ENCODE peak calls at places on chromosomes 1 and 21, in five cellular contexts. One of them, this sample, is unnamed.

GRCh38 chr21:36330904-36331303 is 10.9 kb downstream of the MORC3 start:
- DNase-seq in mammary epithelial cell: peak
- DNase-seq in aorta: no peak
- DNase-seq in transverse colon: peak
- DNase-seq in HCT116: peak
- DNase-seq in this sample: peak

GRCh38 chr1:218164111-218164929 is 120.8 kb upstream of the RRP15 start:
- DNase-seq in mammary epithelial cell: peak
- DNase-seq in aorta: peak
- DNase-seq in transverse colon: peak
- DNase-seq in HCT116: no peak
- DNase-seq in this sample: peak

GRCh38 chr1:207097871-207098324 is 6.1 kb upstream of the C4BPA start:
- DNase-seq in mammary epithelial cell: peak
- DNase-seq in aorta: no peak
- DNase-seq in transverse colon: no peak
- DNase-seq in HCT116: no peak
- DNase-seq in this sample: no peak

GRCh38 chr1:1308756-1309524 is 543 bp downstream of the PUSL1 start:
- DNase-seq in mammary epithelial cell: peak
- DNase-seq in aorta: peak
- DNase-seq in transverse colon: peak
- DNase-seq in HCT116: no peak
- DNase-seq in this sample: no peak

GRCh38 chr1:76951185-76951584 is 83.9 kb downstream of the ST6GALNAC5 start:
- DNase-seq in mammary epithelial cell: no peak
- DNase-seq in aorta: no peak
- DNase-seq in transverse colon: no peak
- DNase-seq in HCT116: no peak
- DNase-seq in this sample: peak

GRCh38 chr1:35717911-35718476 is 690 bp downstream of the C1orf216 start:
- DNase-seq in mammary epithelial cell: peak
- DNase-seq in aorta: peak
- DNase-seq in transverse colon: peak
- DNase-seq in HCT116: peak
- DNase-seq in this sample: peak

GRCh38 chr1:221961532-221962292 is 219.8 kb upstream of the DUSP10 start:
- DNase-seq in mammary epithelial cell: peak
- DNase-seq in aorta: no peak
- DNase-seq in transverse colon: no peak
- DNase-seq in HCT116: peak
- DNase-seq in this sample: peak

GRCh38 chr1:225451340-225451739 is 23.5 kb upstream of the LBR start:
- DNase-seq in mammary epithelial cell: peak
- DNase-seq in aorta: no peak
- DNase-seq in transverse colon: peak
- DNase-seq in HCT116: no peak
- DNase-seq in this sample: no peak

GRCh38 chr1:90557706-90558105 is 159.4 kb downstream of the BARHL2 start:
- DNase-seq in mammary epithelial cell: no peak
- DNase-seq in aorta: no peak
- DNase-seq in transverse colon: no peak
- DNase-seq in HCT116: no peak
- DNase-seq in this sample: no peak

GRCh38 chr21:40901690-40902089 is 54.7 kb upstream of the DSCAM start:
- DNase-seq in mammary epithelial cell: no peak
- DNase-seq in aorta: no peak
- DNase-seq in transverse colon: no peak
- DNase-seq in HCT116: no peak
- DNase-seq in this sample: no peak

GRCh38 chr21:45387506-45387905 is 17.5 kb upstream of the COL18A1 start:
- DNase-seq in mammary epithelial cell: no peak
- DNase-seq in aorta: peak
- DNase-seq in transverse colon: no peak
- DNase-seq in HCT116: no peak
- DNase-seq in this sample: no peak

GRCh38 chr1:79090985-79091384 is 84.5 kb upstream of the ADGRL4 start:
- DNase-seq in mammary epithelial cell: peak
- DNase-seq in aorta: no peak
- DNase-seq in transverse colon: no peak
- DNase-seq in HCT116: no peak
- DNase-seq in this sample: no peak

GRCh38 chr1:236416165-236416564 is 22.1 kb downstream of the EDARADD start:
- DNase-seq in mammary epithelial cell: no peak
- DNase-seq in aorta: no peak
- DNase-seq in transverse colon: no peak
- DNase-seq in HCT116: no peak
- DNase-seq in this sample: no peak

GRCh38 chr1:228275154-228275434 is 67.2 kb downstream of the OBSCN start:
- DNase-seq in mammary epithelial cell: no peak
- DNase-seq in aorta: no peak
- DNase-seq in transverse colon: no peak
- DNase-seq in HCT116: no peak
- DNase-seq in this sample: no peak

GRCh38 chr1:223276029-223276428 is 87.9 kb downstream of the SUSD4 start:
- DNase-seq in mammary epithelial cell: no peak
- DNase-seq in aorta: no peak
- DNase-seq in transverse colon: no peak
- DNase-seq in HCT116: no peak
- DNase-seq in this sample: no peak

GRCh38 chr21:38984982-38985422 is 179.3 kb downstream of the ETS2 start:
- DNase-seq in mammary epithelial cell: peak
- DNase-seq in aorta: peak
- DNase-seq in transverse colon: no peak
- DNase-seq in HCT116: no peak
- DNase-seq in this sample: peak

GRCh38 chr1:218486108-218486507 is 141.0 kb downstream of the TGFB2 start:
- DNase-seq in mammary epithelial cell: no peak
- DNase-seq in aorta: no peak
- DNase-seq in transverse colon: no peak
- DNase-seq in HCT116: no peak
- DNase-seq in this sample: no peak

GRCh38 chr1:214184992-214185391 is 96.0 kb upstream of the SMYD2 start:
- DNase-seq in mammary epithelial cell: no peak
- DNase-seq in aorta: no peak
- DNase-seq in transverse colon: no peak
- DNase-seq in HCT116: no peak
- DNase-seq in this sample: no peak

GRCh38 chr1:21457654-21458053 is 17.7 kb downstream of the NBPF3 start:
- DNase-seq in mammary epithelial cell: no peak
- DNase-seq in aorta: no peak
- DNase-seq in transverse colon: no peak
- DNase-seq in HCT116: no peak
- DNase-seq in this sample: no peak

GRCh38 chr1:99662581-99663208 is 16.8 kb downstream of the PALMD start:
- DNase-seq in mammary epithelial cell: peak
- DNase-seq in aorta: peak
- DNase-seq in transverse colon: peak
- DNase-seq in HCT116: no peak
- DNase-seq in this sample: no peak

GRCh38 chr1:47507140-47507539 is 69.3 kb downstream of the FOXD2 start:
- DNase-seq in mammary epithelial cell: no peak
- DNase-seq in aorta: no peak
- DNase-seq in transverse colon: no peak
- DNase-seq in HCT116: no peak
- DNase-seq in this sample: no peak

GRCh38 chr1:9107156-9107555 is 21.7 kb downstream of the GPR157 start:
- DNase-seq in mammary epithelial cell: no peak
- DNase-seq in aorta: peak
- DNase-seq in transverse colon: no peak
- DNase-seq in HCT116: no peak
- DNase-seq in this sample: no peak
- H3K4me3 ChIP-seq in mammary epithelial cell: no peak
- H3K4me3 ChIP-seq in aorta: no peak
- H3K4me3 ChIP-seq in transverse colon: no peak
- H3K4me3 ChIP-seq in HCT116: no peak
- H3K4me3 ChIP-seq in this sample: no peak

DNA sequence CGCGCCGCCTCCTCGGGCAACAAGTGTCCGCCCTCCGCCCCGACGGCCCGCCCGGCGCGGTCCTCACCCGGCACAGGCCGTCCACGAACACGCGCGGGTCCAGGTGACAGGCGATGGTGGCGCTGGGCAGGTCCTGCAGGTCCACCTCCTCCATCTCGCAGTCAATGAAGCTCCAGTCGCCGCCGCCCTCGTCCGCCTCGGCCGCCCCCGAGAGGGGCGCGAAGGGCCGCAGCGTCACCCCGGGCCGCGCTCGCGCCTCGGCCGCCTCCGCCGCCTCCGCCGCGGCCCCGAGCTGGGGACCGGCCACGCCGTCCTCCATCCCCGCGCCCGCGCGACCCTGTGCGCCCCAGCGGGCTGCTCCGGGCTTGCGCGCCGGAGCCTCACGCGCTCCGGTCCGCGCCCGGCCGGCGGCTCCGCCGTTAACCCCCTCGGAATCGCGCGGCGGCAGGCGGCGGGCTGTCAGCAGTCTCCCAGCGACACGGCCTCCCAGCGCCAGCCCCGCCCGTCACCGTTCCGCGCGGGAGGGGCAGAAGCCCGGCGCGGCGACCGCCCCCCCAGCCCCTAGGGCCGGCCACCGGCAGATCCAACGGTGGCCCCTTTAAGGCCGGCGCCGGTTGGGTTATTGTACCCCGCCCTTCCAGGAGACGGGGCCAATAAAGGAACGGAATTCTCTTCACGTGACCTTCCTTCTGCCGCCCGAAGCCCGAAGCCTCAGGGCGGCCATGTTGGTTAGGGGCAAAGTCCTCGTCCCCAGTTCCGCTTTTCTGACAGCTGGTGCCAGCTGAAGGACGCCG is at the start of gene RCAN1:
- DNase-seq in mammary epithelial cell: peak
- DNase-seq in aorta: peak
- DNase-seq in transverse colon: peak
- DNase-seq in HCT116: peak
- DNase-seq in this sample: peak
- H3K27ac ChIP-seq in mammary epithelial cell: peak
- H3K27ac ChIP-seq in aorta: peak
- H3K27ac ChIP-seq in transverse colon: peak
- H3K27ac ChIP-seq in HCT116: peak
- H3K27ac ChIP-seq in this sample: peak

DNA sequence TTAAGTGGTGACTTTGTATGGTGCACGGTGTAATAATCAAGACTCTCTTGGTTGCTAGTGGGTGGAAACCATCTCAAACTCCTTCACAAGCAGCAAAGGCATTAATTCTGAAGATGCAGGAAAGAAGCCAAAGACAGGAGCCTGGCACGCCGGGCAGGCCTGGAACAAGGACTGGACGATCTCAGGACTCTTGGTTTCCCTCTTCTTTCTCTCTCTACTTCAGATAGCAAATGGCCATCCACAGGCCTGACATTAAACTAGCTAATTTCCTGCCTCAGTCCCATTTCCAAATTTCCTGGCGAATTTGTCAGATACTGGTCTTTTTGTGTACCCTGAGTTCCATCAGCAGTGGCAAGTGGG is 28.2 kb downstream of the STYXL2 start:
- DNase-seq in mammary epithelial cell: no peak
- DNase-seq in aorta: no peak
- DNase-seq in transverse colon: no peak
- DNase-seq in HCT116: no peak
- DNase-seq in this sample: no peak
- H3K4me3 ChIP-seq in mammary epithelial cell: no peak
- H3K4me3 ChIP-seq in aorta: no peak
- H3K4me3 ChIP-seq in transverse colon: no peak
- H3K4me3 ChIP-seq in HCT116: no peak
- H3K4me3 ChIP-seq in this sample: no peak

DNA sequence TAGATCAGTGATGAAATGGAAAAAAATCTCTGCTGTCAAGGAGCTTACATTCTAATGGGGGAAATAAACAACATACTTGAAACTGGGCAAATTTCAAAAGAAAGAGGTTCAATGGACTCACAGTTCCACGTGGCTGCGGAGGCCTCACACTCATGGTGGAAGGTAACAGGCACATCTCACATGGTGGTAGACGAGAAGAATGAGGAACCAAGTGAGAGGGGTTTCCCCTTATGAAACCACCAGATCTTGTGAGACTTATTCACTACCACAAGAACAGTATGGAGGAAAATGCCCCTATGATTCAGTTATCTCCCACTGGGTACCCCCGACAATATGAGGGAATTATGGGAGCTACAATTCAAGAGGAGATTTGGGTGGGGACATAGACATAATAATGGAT is 226.4 kb downstream of the ZP4 start:
- DNase-seq in mammary epithelial cell: no peak
- DNase-seq in aorta: no peak
- DNase-seq in transverse colon: no peak
- DNase-seq in HCT116: no peak
- DNase-seq in this sample: no peak
- H3K27ac ChIP-seq in mammary epithelial cell: no peak
- H3K27ac ChIP-seq in aorta: no peak
- H3K27ac ChIP-seq in transverse colon: no peak
- H3K27ac ChIP-seq in HCT116: no peak
- H3K27ac ChIP-seq in this sample: no peak

This sample was measured in astrocyte.